ENCODE peak calls at places on chromosomes 5 and 9, in ten cellular contexts. A, O, C, N, S, B, K, D, U and V are unnamed samples.

GRCh38 chr9:18658764-18659705 is 185.1 kb downstream of the ADAMTSL1 start:
- ATAC-seq in U (no peak), S (no peak), K (no peak), C (no peak), D (no peak), O (no peak), A (no peak), B (no peak), N (no peak), V (no peak)

GRCh38 chr5:88661870-88662207 is 221.1 kb downstream of the MEF2C start:
- ATAC-seq in D (no peak), O (no peak), A (no peak), C (no peak), K (no peak), B (no peak), N (no peak), S (no peak), U (no peak), V (no peak)

GRCh38 chr5:169860585-169860984 is 119.7 kb downstream of the INSYN2B start:
- ATAC-seq in K (no peak), O (no peak), D (no peak), N (no peak), C (no peak), U (no peak), S (no peak), B (no peak), A (no peak), V (no peak)

GRCh38 chr5:10416868-10417267 is 24.8 kb upstream of the ROPN1L start:
- ATAC-seq in N (no peak), A (no peak), D (no peak), S (no peak), O (no peak), C (no peak), B (no peak), U (no peak), K (no peak), V (no peak)

GRCh38 chr5:79236364-79236969 is 536 bp downstream of the JMY start:
- ATAC-seq in B (peak; percentile 26), O (peak; percentile 57), K (peak; percentile 38), C (peak; percentile 22), A (peak; percentile 54), N (peak; percentile 8), U (peak; percentile 51), S (peak; percentile 17), D (peak; percentile 50), V (peak; percentile 36)

GRCh38 chr9:133906218-133906617 is 85.9 kb downstream of the VAV2 start:
- ATAC-seq in U (no peak), K (no peak), S (no peak), A (no peak), O (no peak), N (no peak), B (no peak), D (no peak), C (no peak), V (no peak)

GRCh38 chr9:108535526-108535925 is 320.3 kb downstream of the ACTL7B start:
- ATAC-seq in S (no peak), C (no peak), O (no peak), K (no peak), A (no peak), B (no peak), U (no peak), D (no peak), N (no peak), V (no peak)

GRCh38 chr5:21574429-21574828 is 1278.7 kb downstream of the CDH12 start:
- ATAC-seq in U (no peak), A (no peak), N (no peak), D (peak; percentile 89), B (no peak), K (no peak), C (no peak), S (peak; percentile 35), O (peak; percentile 91), V (no peak)